ENCODE peak calls at places on chromosomes 2 and 18, in six cellular contexts. Q is WERI-Rb-1, T is AG10803, C is cardiac fibroblast, I is AG04449, Y is stomach. D is an unnamed sample.

GRCh38 chr2:101162561-101163330 is 11.6 kb upstream of the TBC1D8 start:
- DNase-seq in T (no peak), C (no peak), Q (no peak), Y (no peak), I (no peak), D (no peak)

GRCh38 chr2:133777607-133778006 is 209.3 kb upstream of the NCKAP5 start:
- DNase-seq in T (peak), C (no peak), Q (no peak), I (no peak), Y (no peak), D (no peak)

GRCh38 chr2:101003278-101003775 is 1.2 kb downstream of the RPL31 start:
- DNase-seq in T (no peak), Y (no peak), Q (no peak), C (peak), I (no peak), D (no peak)

GRCh38 chr2:9310390-9310789 is 103.8 kb downstream of the ASAP2 start:
- DNase-seq in Y (peak), T (peak), Q (no peak), C (peak), I (peak), D (peak)

GRCh38 chr2:70983506-70984227 is 5.2 kb downstream of the ANKRD53 start:
- DNase-seq in C (no peak), Y (peak), Q (peak), T (no peak), I (no peak), D (no peak)

GRCh38 chr2:211498551-211499205 is 942.3 kb downstream of the CPS1 start:
- DNase-seq in C (no peak), I (no peak), Q (no peak), Y (no peak), T (no peak), D (no peak)

GRCh38 chr2:231263118-231263831 is 64.8 kb downstream of the ARMC9 start:
- DNase-seq in Y (no peak), C (no peak), I (no peak), Q (no peak), T (no peak), D (no peak)

GRCh38 chr2:160034396-160034795 is 28.0 kb downstream of the PLA2R1 start:
- DNase-seq in Q (no peak), C (no peak), Y (no peak), I (no peak), T (no peak), D (no peak)

GRCh38 chr2:16069663-16069932 is 129.2 kb downstream of the MYCN start:
- DNase-seq in Q (no peak), C (no peak), Y (peak), T (no peak), I (no peak), D (no peak)

GRCh38 chr2:124343827-124344498 is 318.9 kb downstream of the CNTNAP5 start:
- DNase-seq in T (no peak), Y (no peak), Q (no peak), I (no peak), C (no peak), D (no peak)

GRCh38 chr18:59042477-59042842 is 97.2 kb upstream of the SEC11C start:
- DNase-seq in Y (no peak), I (no peak), Q (no peak), C (peak), T (peak), D (peak)

GRCh38 chr2:197315371-197315770 is 4.8 kb upstream of the ANKRD44 start:
- DNase-seq in C (no peak), Y (no peak), Q (no peak), I (no peak), T (no peak), D (no peak)

GRCh38 chr2:147774805-147775204 is 70.0 kb upstream of the ACVR2A start:
- DNase-seq in C (no peak), Y (no peak), T (no peak), I (no peak), Q (no peak), D (no peak)

GRCh38 chr18:54845788-54846187 is 17.5 kb downstream of the RAB27B start:
- DNase-seq in T (peak), I (no peak), Q (no peak), Y (no peak), C (peak), D (no peak)

GRCh38 chr2:106269591-106270291 is 75.6 kb upstream of the UXS1 start:
- DNase-seq in I (no peak), T (no peak), Q (no peak), Y (peak), C (peak), D (no peak)

GRCh38 chr18:44680271-44681038 is at the start of gene SETBP1:
- DNase-seq in C (no peak), I (no peak), T (peak), Q (peak), Y (peak), D (no peak)

GRCh38 chr2:142813830-142814829 is 63.3 kb upstream of the KYNU start:
- DNase-seq in I (no peak), Y (no peak), Q (no peak), T (no peak), C (no peak), D (no peak)

GRCh38 chr2:170813611-170814550 is 2.8 kb upstream of the GAD1 start:
- DNase-seq in Q (no peak), T (peak), I (no peak), Y (no peak), C (peak), D (no peak)

GRCh38 chr2:75018162-75018561 is 59.7 kb downstream of the POLE4 start:
- DNase-seq in T (no peak), Q (no peak), Y (no peak), I (no peak), C (no peak), D (no peak)

GRCh38 chr2:101139495-101139894 is 11.7 kb downstream of the TBC1D8 start:
- DNase-seq in I (no peak), T (no peak), Y (no peak), C (no peak), Q (no peak), D (no peak)

GRCh38 chr2:31962757-31963361 is 47.9 kb downstream of the MEMO1 start:
- DNase-seq in Q (no peak), C (no peak), T (no peak), I (no peak), Y (no peak), D (no peak)

GRCh38 chr2:127864877-127865276 is 6.9 kb upstream of the POLR2D start:
- DNase-seq in I (no peak), Q (peak), Y (no peak), T (no peak), C (peak), D (no peak)
- TF ChIP-seq CTCF in I (no peak), Q (peak), Y (no peak), T (no peak), C (peak), D (peak)

DNA sequence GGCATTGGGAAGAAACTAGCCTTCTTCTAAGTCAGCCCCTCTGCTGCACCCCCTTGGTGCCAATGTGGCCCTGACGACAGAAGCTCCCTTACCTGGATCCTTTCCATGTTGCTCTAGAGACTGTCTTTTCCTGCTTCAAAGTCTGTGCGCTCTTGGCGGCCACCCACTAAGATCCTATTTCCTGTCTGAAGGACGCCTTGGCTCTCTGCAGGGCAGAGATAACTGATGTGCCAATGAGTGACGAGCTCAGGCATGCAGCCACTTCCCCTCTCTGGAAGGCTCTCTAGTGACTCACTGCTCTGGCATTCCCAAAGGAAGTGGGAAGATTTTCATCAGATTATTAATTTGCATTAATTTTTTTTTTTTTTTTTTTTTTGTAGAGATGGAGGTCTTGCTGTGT is 273.5 kb downstream of the CDH20 start:
- DNase-seq in C (peak), T (peak), Q (no peak), I (peak), Y (peak), D (peak)
- H3K4me3 ChIP-seq in C (peak), T (peak), Q (no peak), I (peak), Y (no peak), D (peak)

GRCh38 chr2:189347540-189347939 is 93.7 kb upstream of the WDR75 start:
- DNase-seq in T (peak), I (peak), Q (peak), C (peak), Y (no peak), D (peak)
- TF ChIP-seq CTCF in T (peak), I (peak), Q (no peak), C (peak), Y (no peak), D (peak)

GRCh38 chr2:58204195-58204959 is 36.7 kb downstream of the FANCL start:
- DNase-seq in Q (no peak), I (no peak), Y (no peak), T (no peak), C (peak), D (no peak)

GRCh38 chr2:58207189-58207588 is 33.9 kb downstream of the FANCL start:
- DNase-seq in C (no peak), I (no peak), T (no peak), Y (no peak), Q (no peak), D (no peak)

GRCh38 chr2:58202409-58202808 is 38.7 kb downstream of the FANCL start:
- DNase-seq in I (no peak), T (peak), Y (no peak), Q (no peak), C (no peak), D (no peak)

GRCh38 chr2:58206785-58207184 is 34.3 kb downstream of the FANCL start:
- DNase-seq in T (no peak), Q (no peak), I (no peak), C (no peak), Y (no peak), D (no peak)

DNA sequence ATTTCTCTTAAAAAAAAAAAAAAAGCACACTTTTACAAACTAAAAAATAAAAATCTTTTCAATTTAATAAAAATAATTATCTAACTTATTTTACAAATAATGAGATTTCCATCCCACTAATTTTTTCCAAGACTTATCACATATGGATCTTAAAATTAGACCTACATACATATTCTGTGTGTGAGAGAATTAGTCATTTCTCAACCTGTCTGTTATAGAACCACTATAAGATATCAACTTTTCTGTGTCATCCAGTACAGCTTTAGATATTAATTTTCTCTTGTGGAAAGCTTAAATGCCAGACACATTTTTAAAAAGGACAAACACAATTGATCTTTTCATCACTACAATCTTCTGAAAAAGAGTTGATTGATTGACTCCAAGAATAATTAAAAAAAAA is 38.1 kb downstream of the FANCL start:
- DNase-seq in C (no peak), Y (no peak), T (no peak), Q (no peak), I (no peak), D (no peak)
- H3K4me3 ChIP-seq in C (no peak), Y (no peak), T (no peak), Q (no peak), I (no peak), D (no peak)

GRCh38 chr2:45496869-45497268 is 114.2 kb downstream of the SRBD1 start:
- DNase-seq in Q (no peak), I (no peak), T (no peak), Y (no peak), C (no peak), D (no peak)

GRCh38 chr2:45498661-45499550 is 112.2 kb downstream of the SRBD1 start:
- DNase-seq in C (no peak), Q (no peak), T (no peak), Y (no peak), I (no peak), D (no peak)

GRCh38 chr2:45494978-45495293 is 116.1 kb downstream of the SRBD1 start:
- DNase-seq in I (no peak), Q (no peak), T (no peak), C (no peak), Y (no peak), D (no peak)

GRCh38 chr2:45494275-45494977 is 116.6 kb downstream of the SRBD1 start:
- DNase-seq in T (peak), I (peak), Q (no peak), Y (no peak), C (peak), D (no peak)

DNA sequence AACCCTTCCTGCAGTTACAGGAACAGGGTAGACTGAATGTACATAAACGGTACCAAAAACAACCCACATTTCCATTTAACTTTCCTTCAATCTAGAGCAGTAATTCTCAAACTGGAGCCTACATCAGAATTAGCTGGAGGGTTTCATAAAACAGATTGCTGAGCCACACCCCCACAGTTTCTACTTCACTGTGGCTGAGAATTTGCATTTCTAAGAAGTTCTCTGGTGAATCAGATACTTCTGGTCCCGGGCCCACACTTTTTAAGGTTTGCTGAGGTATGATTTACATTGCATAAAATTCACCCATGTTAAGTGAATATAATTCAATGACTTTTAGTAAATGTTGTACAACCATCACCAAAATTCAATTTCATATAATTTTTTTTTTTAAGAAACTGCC is 113.7 kb downstream of the SRBD1 start:
- DNase-seq in C (peak), T (peak), I (peak), Y (no peak), Q (no peak), D (no peak)
- TF ChIP-seq CTCF in C (no peak), T (no peak), I (no peak), Y (no peak), Q (no peak), D (no peak)

DNA sequence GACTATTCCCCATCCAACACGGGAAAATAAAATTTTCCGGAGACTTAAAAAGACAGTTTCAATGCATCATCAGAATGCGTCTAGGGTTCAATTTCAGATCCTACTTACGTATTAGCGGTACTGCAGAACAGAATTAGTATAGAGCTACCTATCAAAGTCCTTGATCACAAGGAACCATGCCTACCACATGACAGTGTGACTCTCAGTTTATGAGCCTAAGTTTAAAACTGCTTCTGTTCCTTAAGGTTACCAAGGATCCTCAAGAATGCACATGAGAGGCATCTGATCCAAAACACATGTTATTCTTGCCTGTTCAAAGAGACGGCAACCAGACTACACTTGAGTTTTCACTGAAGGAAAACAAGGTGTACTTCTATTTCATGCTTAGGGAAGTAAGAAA is 369.7 kb downstream of the EPHA4 start:
- DNase-seq in C (no peak), Q (no peak), I (no peak), T (no peak), Y (no peak), D (no peak)
- H3K4me3 ChIP-seq in C (no peak), Q (no peak), I (no peak), T (no peak), Y (no peak), D (no peak)

DNA sequence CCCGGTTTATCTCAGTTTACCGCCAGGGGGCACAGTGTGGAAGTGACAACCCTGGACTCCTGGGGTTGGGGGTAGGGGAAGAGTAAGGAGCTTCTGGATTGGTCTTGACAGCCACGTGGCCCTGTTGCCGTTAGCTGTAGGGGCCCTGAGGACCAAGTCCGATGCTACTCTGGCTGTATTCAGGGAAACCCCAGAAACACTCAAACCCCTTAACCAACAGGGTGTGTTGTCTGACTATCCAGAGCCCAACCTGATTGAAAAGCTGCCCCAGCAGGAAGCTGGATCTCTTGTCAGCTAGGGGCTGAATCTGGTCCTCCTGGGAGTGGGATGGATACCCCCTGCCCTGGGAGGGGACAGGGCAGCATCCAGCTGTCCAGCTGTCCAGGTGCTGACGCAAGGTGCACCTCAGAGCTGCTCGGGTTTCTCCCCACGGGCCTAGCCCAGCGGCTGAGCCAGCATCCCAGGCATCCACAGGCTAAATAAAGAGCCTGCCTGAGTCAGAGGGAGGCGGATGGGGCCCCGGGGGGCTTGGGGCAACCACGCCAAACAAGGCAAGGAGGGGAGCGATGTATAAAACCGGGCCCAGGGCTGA is 3.1 kb upstream of the GMPPA start:
- DNase-seq in Y (peak), Q (peak), I (no peak), T (peak), C (peak), D (no peak)
- TF ChIP-seq CTCF in Y (peak), Q (peak), I (peak), T (peak), C (peak), D (peak)

DNA sequence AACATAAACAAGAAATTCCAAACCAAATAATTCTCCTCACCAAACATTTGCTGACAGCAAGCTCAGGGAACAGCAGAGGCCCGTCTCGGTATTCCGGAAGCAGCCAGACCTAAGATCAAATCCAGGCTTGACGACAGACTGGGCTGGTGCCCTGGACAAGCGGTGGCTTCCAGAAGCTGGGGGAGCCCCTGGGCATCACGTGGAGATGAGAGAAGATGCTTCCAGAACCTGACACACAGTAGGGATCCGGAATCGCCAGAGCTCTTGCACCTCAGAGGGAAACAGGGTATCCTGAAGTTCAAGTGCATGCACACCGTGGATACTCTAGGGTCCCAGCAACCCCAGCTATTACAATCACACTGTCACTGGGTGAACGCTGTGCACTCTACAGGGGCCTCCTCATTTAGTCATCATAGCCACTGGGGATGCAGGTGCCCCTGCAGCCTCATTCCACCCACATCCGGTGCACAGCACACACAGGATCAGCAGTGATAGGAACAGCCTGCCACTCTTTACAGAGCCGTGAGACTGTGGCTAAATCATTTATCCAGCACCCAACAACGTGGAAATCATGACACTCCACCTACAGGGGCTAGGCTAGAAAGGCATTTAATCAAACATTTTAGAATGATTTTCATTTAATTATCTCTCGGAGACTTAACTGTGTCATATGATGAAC is 102.6 kb downstream of the HDAC4 start:
- DNase-seq in I (no peak), Q (no peak), Y (no peak), C (no peak), T (no peak), D (no peak)
- H3K4me3 ChIP-seq in I (no peak), Q (no peak), Y (peak), C (no peak), T (no peak), D (no peak)

GRCh38 chr2:6946722-6947121 is 29.5 kb downstream of the RNF144A start:
- DNase-seq in C (peak), Y (no peak), I (peak), Q (no peak), T (peak), D (peak)

GRCh38 chr2:6944546-6944945 is 27.3 kb downstream of the RNF144A start:
- DNase-seq in Q (no peak), I (no peak), C (no peak), T (no peak), Y (no peak), D (no peak)

GRCh38 chr2:6943971-6944370 is 26.8 kb downstream of the RNF144A start:
- DNase-seq in Q (no peak), T (no peak), I (no peak), Y (no peak), C (no peak), D (no peak)

GRCh38 chr2:6945087-6945813 is 28.0 kb downstream of the RNF144A start:
- DNase-seq in C (no peak), Y (no peak), I (no peak), Q (no peak), T (no peak), D (no peak)

DNA sequence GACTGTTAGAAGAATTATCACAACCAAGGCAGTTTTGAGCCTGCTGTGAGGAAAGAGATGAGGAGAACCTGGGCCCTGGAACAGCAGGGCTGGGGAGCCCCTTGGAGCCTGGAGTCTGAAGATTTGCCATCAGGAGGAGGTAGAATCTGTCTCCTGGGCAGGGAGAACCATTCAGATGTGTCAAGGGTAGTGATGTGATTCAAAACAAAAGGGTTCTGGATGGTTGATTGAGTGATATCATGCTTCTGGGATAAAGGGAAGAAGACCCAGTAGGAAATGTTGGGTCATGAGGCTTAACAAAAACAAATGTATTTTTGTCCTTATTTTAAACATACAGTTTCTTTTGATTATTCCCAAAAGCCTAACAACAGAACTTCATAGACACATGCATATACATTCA is 28.6 kb downstream of the RNF144A start:
- DNase-seq in Y (no peak), I (no peak), Q (no peak), C (no peak), T (no peak), D (no peak)
- TF ChIP-seq CTCF in Y (no peak), I (no peak), Q (no peak), C (no peak), T (no peak), D (no peak)